ENCODE peak calls at places on chromosome 20, in five cellular contexts. One of them, this sample, is unnamed.
A peak's percentile ranks its signal among the peaks of the same experiment; 100 is the strongest.

GRCh38 chr20:48716086-48716485 is 111.7 kb downstream of the PREX1 start:
- DNase-seq in AG04450: no peak
- DNase-seq in endothelial cell: no peak
- DNase-seq in WTC11: no peak
- DNase-seq in lung: no peak
- DNase-seq in this sample: peak; percentile 87

GRCh38 chr20:63449025-63449424 is 23.4 kb downstream of the KCNQ2 start:
- DNase-seq in WTC11: no peak
- DNase-seq in lung: no peak
- DNase-seq in endothelial cell: no peak
- DNase-seq in AG04450: no peak
- DNase-seq in this sample: no peak

GRCh38 chr20:24118781-24119175 is 130.2 kb upstream of the GGTLC1 start:
- DNase-seq in AG04450: no peak
- DNase-seq in WTC11: no peak
- DNase-seq in endothelial cell: no peak
- DNase-seq in lung: no peak
- DNase-seq in this sample: no peak

GRCh38 chr20:17875981-17876385 is 92.6 kb downstream of the SNX5 start:
- DNase-seq in AG04450: no peak
- DNase-seq in WTC11: no peak
- DNase-seq in endothelial cell: no peak
- DNase-seq in lung: no peak
- DNase-seq in this sample: no peak

GRCh38 chr20:22615425-22615824 is 31.1 kb upstream of the FOXA2 start:
- DNase-seq in endothelial cell: no peak
- DNase-seq in AG04450: no peak
- DNase-seq in WTC11: no peak
- DNase-seq in lung: no peak
- DNase-seq in this sample: no peak

GRCh38 chr20:38472513-38473352 is at the start of gene RALGAPB:
- DNase-seq in endothelial cell: peak; percentile 99
- DNase-seq in lung: peak; percentile 99
- DNase-seq in WTC11: peak; percentile 99
- DNase-seq in AG04450: peak; percentile 94
- DNase-seq in this sample: peak; percentile 98

GRCh38 chr20:33663161-33664084 is 1.3 kb downstream of the C20orf144 start:
- DNase-seq in lung: peak; percentile 82
- DNase-seq in endothelial cell: peak; percentile 66
- DNase-seq in AG04450: no peak
- DNase-seq in WTC11: peak; percentile 82
- DNase-seq in this sample: peak; percentile 89

GRCh38 chr20:14415492-14415891 is 78.1 kb upstream of the FLRT3 start:
- DNase-seq in endothelial cell: no peak
- DNase-seq in lung: no peak
- DNase-seq in AG04450: no peak
- DNase-seq in WTC11: no peak
- DNase-seq in this sample: no peak

GRCh38 chr20:54212226-54212625 is 4.3 kb downstream of the PFDN4 start:
- DNase-seq in AG04450: no peak
- DNase-seq in WTC11: no peak
- DNase-seq in endothelial cell: no peak
- DNase-seq in lung: no peak
- DNase-seq in this sample: no peak

GRCh38 chr20:50019466-50020256 is 36.9 kb downstream of the SNAI1 start:
- DNase-seq in AG04450: no peak
- DNase-seq in lung: no peak
- DNase-seq in endothelial cell: no peak
- DNase-seq in WTC11: no peak
- DNase-seq in this sample: no peak

GRCh38 chr20:7327815-7328214 is 560.3 kb downstream of the BMP2 start:
- DNase-seq in AG04450: no peak
- DNase-seq in lung: no peak
- DNase-seq in WTC11: no peak
- DNase-seq in endothelial cell: no peak
- DNase-seq in this sample: no peak

GRCh38 chr20:61891916-61892649 is 173.6 kb downstream of the TAF4 start:
- DNase-seq in AG04450: no peak
- DNase-seq in endothelial cell: no peak
- DNase-seq in lung: no peak
- DNase-seq in WTC11: no peak
- DNase-seq in this sample: no peak

GRCh38 chr20:48965189-48965910 is 43.8 kb downstream of the ARFGEF2 start:
- DNase-seq in endothelial cell: no peak
- DNase-seq in lung: no peak
- DNase-seq in WTC11: no peak
- DNase-seq in AG04450: no peak
- DNase-seq in this sample: no peak

GRCh38 chr20:588476-588875 is 21.6 kb downstream of the TCF15 start:
- DNase-seq in AG04450: no peak
- DNase-seq in lung: no peak
- DNase-seq in WTC11: no peak
- DNase-seq in endothelial cell: no peak
- DNase-seq in this sample: no peak

GRCh38 chr20:10040070-10040970 is 5.5 kb downstream of the ANKEF1 start:
- DNase-seq in WTC11: no peak
- DNase-seq in lung: no peak
- DNase-seq in endothelial cell: no peak
- DNase-seq in AG04450: peak; percentile 13
- DNase-seq in this sample: no peak

GRCh38 chr20:5881714-5882113 is 68.6 kb downstream of the TRMT6 start:
- DNase-seq in endothelial cell: no peak
- DNase-seq in lung: no peak
- DNase-seq in AG04450: no peak
- DNase-seq in WTC11: no peak
- DNase-seq in this sample: no peak

GRCh38 chr20:49612127-49612738 is 44.3 kb upstream of the PTGIS start:
- DNase-seq in WTC11: no peak
- DNase-seq in endothelial cell: no peak
- DNase-seq in lung: no peak
- DNase-seq in AG04450: no peak
- DNase-seq in this sample: no peak

GRCh38 chr20:23875606-23876237 is 3.8 kb downstream of the CST5 start:
- DNase-seq in lung: no peak
- DNase-seq in WTC11: no peak
- DNase-seq in AG04450: no peak
- DNase-seq in endothelial cell: no peak
- DNase-seq in this sample: no peak

GRCh38 chr20:15550116-15550870 is 1023.0 kb downstream of the KIF16B start:
- DNase-seq in endothelial cell: no peak
- DNase-seq in WTC11: no peak
- DNase-seq in AG04450: no peak
- DNase-seq in lung: no peak
- DNase-seq in this sample: no peak

GRCh38 chr20:25408170-25408547 is 686 bp downstream of the GINS1 start:
- DNase-seq in AG04450: no peak
- DNase-seq in endothelial cell: no peak
- DNase-seq in WTC11: no peak
- DNase-seq in lung: no peak
- DNase-seq in this sample: no peak

GRCh38 chr20:53943522-53944291 is 126.7 kb downstream of the BCAS1 start:
- DNase-seq in WTC11: no peak
- DNase-seq in lung: no peak
- DNase-seq in AG04450: no peak
- DNase-seq in endothelial cell: no peak
- DNase-seq in this sample: peak; percentile 69

GRCh38 chr20:5024103-5024502 is 22.8 kb upstream of the SLC23A2 start:
- DNase-seq in lung: no peak
- DNase-seq in WTC11: no peak
- DNase-seq in AG04450: no peak
- DNase-seq in endothelial cell: no peak
- DNase-seq in this sample: no peak

GRCh38 chr20:58308290-58308679 is 1.2 kb upstream of the RAB22A start:
- DNase-seq in lung: no peak
- DNase-seq in AG04450: no peak
- DNase-seq in endothelial cell: no peak
- DNase-seq in WTC11: no peak
- DNase-seq in this sample: no peak

GRCh38 chr20:11246251-11246775 is 572.5 kb upstream of the JAG1 start:
- DNase-seq in lung: no peak
- DNase-seq in endothelial cell: no peak
- DNase-seq in AG04450: no peak
- DNase-seq in WTC11: no peak
- DNase-seq in this sample: no peak

GRCh38 chr20:25209400-25209799 is 13.9 kb downstream of the ENTPD6 start:
- DNase-seq in endothelial cell: no peak
- DNase-seq in lung: no peak
- DNase-seq in AG04450: no peak
- DNase-seq in WTC11: no peak
- DNase-seq in this sample: no peak

GRCh38 chr20:58810116-58810878 is 40.4 kb downstream of the GNAS-AS1 start:
- DNase-seq in endothelial cell: no peak
- DNase-seq in lung: no peak
- DNase-seq in WTC11: no peak
- DNase-seq in AG04450: no peak
- DNase-seq in this sample: peak; percentile 66

GRCh38 chr20:62176866-62177265 is 6.0 kb upstream of the MTG2 start:
- DNase-seq in AG04450: no peak
- DNase-seq in WTC11: no peak
- DNase-seq in lung: no peak
- DNase-seq in endothelial cell: no peak
- DNase-seq in this sample: no peak

GRCh38 chr20:51350941-51351631 is 191.4 kb downstream of the NFATC2 start:
- DNase-seq in WTC11: no peak
- DNase-seq in AG04450: peak; percentile 63
- DNase-seq in lung: no peak
- DNase-seq in endothelial cell: no peak
- DNase-seq in this sample: no peak

GRCh38 chr20:40197744-40198143 is 491.3 kb downstream of the MAFB start:
- DNase-seq in AG04450: no peak
- DNase-seq in endothelial cell: no peak
- DNase-seq in WTC11: no peak
- DNase-seq in lung: no peak
- DNase-seq in this sample: no peak

GRCh38 chr20:21125072-21125848 is 622 bp upstream of the KIZ start:
- DNase-seq in WTC11: peak; percentile 14
- DNase-seq in endothelial cell: peak; percentile 26
- DNase-seq in AG04450: no peak
- DNase-seq in lung: no peak
- DNase-seq in this sample: no peak

GRCh38 chr20:24835195-24835594 is 113.9 kb upstream of the CST7 start:
- DNase-seq in AG04450: no peak
- DNase-seq in endothelial cell: no peak
- DNase-seq in lung: no peak
- DNase-seq in WTC11: no peak
- DNase-seq in this sample: no peak

GRCh38 chr20:6490849-6491248 is 276.6 kb upstream of the BMP2 start:
- DNase-seq in endothelial cell: no peak
- DNase-seq in lung: no peak
- DNase-seq in AG04450: no peak
- DNase-seq in WTC11: no peak
- DNase-seq in this sample: no peak

GRCh38 chr20:55090301-55090700 is 614.9 kb downstream of the DOK5 start:
- DNase-seq in endothelial cell: no peak
- DNase-seq in WTC11: no peak
- DNase-seq in lung: no peak
- DNase-seq in AG04450: no peak
- DNase-seq in this sample: no peak

GRCh38 chr20:7375905-7376304 is 564.4 kb downstream of the HAO1 start:
- DNase-seq in lung: no peak
- DNase-seq in AG04450: no peak
- DNase-seq in endothelial cell: no peak
- DNase-seq in WTC11: no peak
- DNase-seq in this sample: no peak

DNA sequence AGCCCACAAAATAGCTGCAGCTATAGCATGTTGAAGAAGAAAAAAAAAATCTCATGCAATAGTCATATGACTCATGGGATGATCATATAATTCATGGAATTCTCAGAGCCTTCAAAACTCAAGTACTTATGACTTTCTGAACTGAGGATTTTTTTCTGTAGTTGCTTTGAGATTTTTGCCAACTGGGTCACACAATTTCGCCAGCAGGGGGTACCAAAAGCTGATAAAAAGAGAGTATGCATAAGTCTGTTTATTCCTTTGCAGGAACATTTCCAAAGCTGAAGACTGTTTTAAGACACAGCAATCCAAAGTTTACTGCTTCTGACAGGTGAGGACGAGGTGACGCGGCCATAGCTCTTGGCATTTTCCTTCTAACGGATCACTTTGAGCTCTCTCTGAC is 586.1 kb upstream of the CHD6 start:
- DNase-seq in WTC11: peak; percentile 15
- DNase-seq in AG04450: no peak
- DNase-seq in lung: no peak
- DNase-seq in endothelial cell: no peak
- DNase-seq in this sample: no peak
- TF ChIP-seq CTCF in WTC11: no peak
- TF ChIP-seq CTCF in AG04450: no peak
- TF ChIP-seq CTCF in lung: no peak
- TF ChIP-seq CTCF in endothelial cell: peak; percentile 20
- TF ChIP-seq CTCF in this sample: no peak

GRCh38 chr20:44918761-44919160 is 8.9 kb downstream of the PABPC1L start:
- DNase-seq in AG04450: no peak
- DNase-seq in lung: no peak
- DNase-seq in endothelial cell: no peak
- DNase-seq in WTC11: no peak
- DNase-seq in this sample: no peak
- TF ChIP-seq CTCF in AG04450: no peak
- TF ChIP-seq CTCF in lung: no peak
- TF ChIP-seq CTCF in endothelial cell: no peak
- TF ChIP-seq CTCF in WTC11: no peak
- TF ChIP-seq CTCF in this sample: no peak

DNA sequence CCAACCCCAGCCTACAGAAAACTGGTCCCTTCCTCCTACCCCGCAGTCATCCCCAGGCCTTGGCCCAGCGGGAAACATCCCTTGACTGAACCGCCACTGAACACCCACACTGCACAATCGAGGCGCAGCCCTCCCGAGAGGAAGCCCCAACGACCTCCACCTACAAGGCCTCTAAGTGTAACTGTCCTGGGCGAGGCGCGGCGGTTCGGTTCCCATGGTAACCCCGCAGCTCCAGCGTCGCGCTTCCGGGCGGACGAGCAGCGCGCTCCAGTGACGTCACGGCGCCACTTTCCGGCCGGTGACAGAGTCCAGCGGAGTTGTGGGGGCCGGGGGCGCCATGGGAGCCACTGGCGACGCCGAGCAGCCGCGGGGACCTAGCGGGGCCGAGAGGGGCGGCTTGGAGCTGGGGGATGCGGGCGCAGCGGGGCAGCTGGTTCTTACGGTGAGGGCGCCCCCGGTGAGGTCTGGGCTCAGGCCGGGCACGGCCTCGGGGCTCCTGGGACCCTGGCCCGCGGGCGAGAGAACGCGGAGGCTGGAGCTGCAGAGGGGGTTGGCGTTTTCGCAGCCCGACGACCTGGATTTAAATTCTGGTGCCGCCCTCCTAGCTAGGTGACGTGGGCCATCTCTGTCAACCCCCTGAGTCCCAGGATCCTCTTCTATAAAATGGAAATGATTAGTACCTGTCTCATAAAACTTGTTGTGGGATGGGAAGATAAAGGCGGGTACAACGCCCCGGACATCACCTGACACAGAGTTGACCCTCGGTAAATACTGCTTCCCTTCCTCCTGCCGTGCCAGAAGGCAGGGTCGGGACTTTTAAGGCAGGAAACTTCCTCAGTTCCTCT is at the start of the genes DNTTIP1 and WFDC3:
- DNase-seq in WTC11: peak; percentile 92
- DNase-seq in lung: peak; percentile 92
- DNase-seq in endothelial cell: peak; percentile 91
- DNase-seq in AG04450: no peak
- DNase-seq in this sample: peak; percentile 93
- TF ChIP-seq CTCF in WTC11: no peak
- TF ChIP-seq CTCF in lung: no peak
- TF ChIP-seq CTCF in endothelial cell: no peak
- TF ChIP-seq CTCF in AG04450: no peak
- TF ChIP-seq CTCF in this sample: no peak

GRCh38 chr20:45545754-45546453 is 1.3 kb downstream of the EPPIN start:
- DNase-seq in WTC11: peak; percentile 14
- DNase-seq in AG04450: peak; percentile 1
- DNase-seq in endothelial cell: no peak
- DNase-seq in lung: no peak
- DNase-seq in this sample: no peak
- TF ChIP-seq CTCF in WTC11: no peak
- TF ChIP-seq CTCF in AG04450: peak; percentile 52
- TF ChIP-seq CTCF in endothelial cell: peak; percentile 34
- TF ChIP-seq CTCF in lung: no peak
- TF ChIP-seq CTCF in this sample: peak; percentile 25